ENCODE peak calls at places on chromosome 1, in ten cellular contexts. M is ureter; L is HEK293T; I is glutamatergic neuron; R is CD4-positive, alpha-beta T cell; F is uterus; S is activated T-cell treated with anti-CD3 and anti-CD28 coated beads, Interleukin-2, amount 50 U/mL, for 24 hours; G is stimulated activated CD4-positive, alpha-beta T cell treated with anti-CD3 and anti-CD28 coated beads, Interleukin-2, amount 100 ng/mL, for 24 hours; X is activated gamma-delta T cell; Q is foreskin fibroblast. B is an unnamed sample.
A peak's percentile ranks its signal among the peaks of the same experiment; 100 is the strongest.

GRCh38 chr1:86441581-86441980 is 17.6 kb downstream of the CLCA2 start:
- DNase-seq in M (no peak), L (no peak), I (no peak), R (no peak), F (no peak), S (no peak), G (no peak), X (no peak), Q (no peak), B (no peak)

GRCh38 chr1:29575826-29576225 is 339.5 kb downstream of the PTPRU start:
- DNase-seq in M (no peak), L (no peak), I (no peak), R (no peak), F (no peak), S (no peak), G (no peak), X (no peak), Q (no peak), B (no peak)

GRCh38 chr1:1925437-1926345 is 6.6 kb upstream of the TMEM52 start:
- DNase-seq in M (no peak), L (no peak), I (no peak), R (no peak), F (no peak), S (no peak), G (no peak), X (no peak), Q (no peak), B (no peak)

GRCh38 chr1:226181996-226182714 is 4.4 kb downstream of the ACBD3 start:
- DNase-seq in M (no peak), L (peak; percentile 39), I (peak; percentile 19), R (no peak), F (peak; percentile 56), S (no peak), G (no peak), X (no peak), Q (peak; percentile 40), B (no peak)

GRCh38 chr1:21691739-21692138 is 22.6 kb upstream of the RAP1GAP start:
- DNase-seq in M (no peak), L (no peak), I (no peak), R (no peak), F (no peak), S (no peak), G (no peak), X (no peak), Q (no peak), B (no peak)

GRCh38 chr1:226534645-226535044 is 13.9 kb upstream of the STUM start:
- DNase-seq in M (no peak), L (no peak), I (no peak), R (no peak), F (no peak), S (no peak), G (no peak), X (no peak), Q (no peak), B (no peak)

GRCh38 chr1:107678993-107679392 is 286.0 kb downstream of the VAV3 start:
- DNase-seq in M (no peak), L (no peak), I (no peak), R (no peak), F (no peak), S (no peak), G (no peak), X (no peak), Q (no peak), B (no peak)

GRCh38 chr1:225889743-225890142 is 797 bp upstream of the LEFTY1 start:
- DNase-seq in M (no peak), L (no peak), I (no peak), R (no peak), F (no peak), S (no peak), G (no peak), X (no peak), Q (no peak), B (no peak)

GRCh38 chr1:10522324-10522860 is 47.6 kb downstream of the PEX14 start:
- DNase-seq in M (no peak), L (no peak), I (no peak), R (no peak), F (no peak), S (no peak), G (no peak), X (no peak), Q (no peak), B (no peak)

GRCh38 chr1:65083263-65083896 is 64.6 kb upstream of the AK4 start:
- DNase-seq in M (no peak), L (no peak), I (no peak), R (no peak), F (no peak), S (no peak), G (no peak), X (no peak), Q (no peak), B (no peak)

GRCh38 chr1:172746091-172746949 is 87.4 kb downstream of the FASLG start:
- DNase-seq in M (peak; percentile 53), L (no peak), I (no peak), R (no peak), F (no peak), S (no peak), G (no peak), X (no peak), Q (peak; percentile 97), B (no peak)

GRCh38 chr1:14850563-14850962 is 252.1 kb downstream of the KAZN start:
- DNase-seq in M (no peak), L (no peak), I (no peak), R (no peak), F (no peak), S (no peak), G (no peak), X (no peak), Q (no peak), B (no peak)

GRCh38 chr1:13583964-13584791 is 546 bp downstream of the PDPN start:
- DNase-seq in M (peak; percentile 64), L (peak; percentile 58), I (peak; percentile 44), R (no peak), F (peak; percentile 63), S (no peak), G (no peak), X (no peak), Q (no peak), B (no peak)

GRCh38 chr1:195965036-195965435 is 643.2 kb downstream of the KCNT2 start:
- DNase-seq in M (no peak), L (no peak), I (no peak), R (no peak), F (no peak), S (no peak), G (no peak), X (no peak), Q (no peak), B (no peak)

GRCh38 chr1:248841702-248842395 is 3.8 kb downstream of the ZNF672 start:
- DNase-seq in M (no peak), L (no peak), I (peak; percentile 71), R (peak; percentile 34), F (no peak), S (peak; percentile 45), G (no peak), X (no peak), Q (peak; percentile 48), B (peak; percentile 0)

GRCh38 chr1:29410476-29410875 is 174.2 kb downstream of the PTPRU start:
- DNase-seq in M (peak; percentile 57), L (no peak), I (no peak), R (no peak), F (no peak), S (no peak), G (no peak), X (no peak), Q (no peak), B (no peak)

GRCh38 chr1:15804060-15804459 is 3.4 kb downstream of the UQCRHL start:
- DNase-seq in M (no peak), L (no peak), I (no peak), R (no peak), F (no peak), S (no peak), G (no peak), X (no peak), Q (no peak), B (no peak)

GRCh38 chr1:62187548-62187947 is 7.1 kb upstream of the L1TD1 start:
- DNase-seq in M (no peak), L (no peak), I (no peak), R (no peak), F (no peak), S (no peak), G (no peak), X (no peak), Q (no peak), B (no peak)

GRCh38 chr1:43564617-43565348 is 34.1 kb downstream of the PTPRF start:
- DNase-seq in M (no peak), L (no peak), I (peak; percentile 78), R (no peak), F (no peak), S (no peak), G (no peak), X (no peak), Q (no peak), B (no peak)

GRCh38 chr1:166064324-166064926 is 102.4 kb downstream of the FAM78B start:
- DNase-seq in M (no peak), L (no peak), I (no peak), R (no peak), F (no peak), S (no peak), G (no peak), X (no peak), Q (no peak), B (no peak)

GRCh38 chr1:116375884-116376733 is 3.1 kb downstream of the ATP1A1 start:
- DNase-seq in M (peak; percentile 82), L (peak; percentile 25), I (no peak), R (peak; percentile 41), F (peak; percentile 78), S (peak; percentile 64), G (peak; percentile 60), X (no peak), Q (peak; percentile 79), B (peak; percentile 57)

GRCh38 chr1:178645826-178646200 is 79.2 kb upstream of the RALGPS2 start:
- DNase-seq in M (no peak), L (no peak), I (no peak), R (no peak), F (no peak), S (no peak), G (no peak), X (no peak), Q (peak; percentile 70), B (no peak)

GRCh38 chr1:81695741-81696140 is 105.0 kb upstream of the ADGRL2 start:
- DNase-seq in M (no peak), L (no peak), I (no peak), R (no peak), F (peak; percentile 19), S (no peak), G (no peak), X (no peak), Q (peak; percentile 64), B (no peak)

GRCh38 chr1:197783510-197783948 is 8.2 kb upstream of the DENND1B start:
- DNase-seq in M (no peak), L (no peak), I (no peak), R (no peak), F (no peak), S (no peak), G (no peak), X (no peak), Q (peak; percentile 32), B (no peak)

GRCh38 chr1:150574260-150575071 is 4.9 kb downstream of the MCL1 start:
- DNase-seq in M (no peak), L (no peak), I (no peak), R (no peak), F (no peak), S (no peak), G (no peak), X (no peak), Q (no peak), B (no peak)

GRCh38 chr1:214018605-214019268 is 31.0 kb downstream of the PROX1 start:
- DNase-seq in M (no peak), L (no peak), I (no peak), R (no peak), F (no peak), S (no peak), G (no peak), X (no peak), Q (no peak), B (no peak)

GRCh38 chr1:56506314-56506743 is 73.0 kb downstream of the PLPP3 start:
- DNase-seq in M (no peak), L (no peak), I (peak; percentile 69), R (no peak), F (peak; percentile 33), S (no peak), G (no peak), X (no peak), Q (no peak), B (no peak)

GRCh38 chr1:229088711-229089110 is 182.2 kb upstream of the RAB4A start:
- DNase-seq in M (peak; percentile 37), L (no peak), I (no peak), R (no peak), F (no peak), S (no peak), G (no peak), X (no peak), Q (no peak), B (no peak)